ENCODE peak calls at places on chromosome 7, in seven cellular contexts. G is fibroblast of the conjunctiva; C is Right ventricle myocardium superior; X is WTC11; Y is naive thymus-derived CD8-positive, alpha-beta T cell; L is NCI-H2107; Q is GM23338. E is an unnamed sample.

GRCh38 chr7:94907420-94908203 is at the start of gene PPP1R9A:
- DNase-seq in G (no peak), C (peak; percentile 66), X (peak; percentile 68), Y (no peak), L (no peak), Q (peak; percentile 81), E (no peak)

GRCh38 chr7:43619213-43620012 is 36.5 kb downstream of the STK17A start:
- DNase-seq in G (no peak), C (no peak), X (no peak), Y (no peak), L (no peak), Q (no peak), E (no peak)

GRCh38 chr7:156219307-156220077 is 407.2 kb upstream of the SHH start:
- DNase-seq in G (no peak), C (no peak), X (no peak), Y (no peak), L (no peak), Q (no peak), E (no peak)

GRCh38 chr7:141275350-141275749 is 201.5 kb downstream of the TMEM178B start:
- DNase-seq in G (no peak), C (no peak), X (peak; percentile 23), Y (no peak), L (no peak), Q (peak; percentile 51), E (no peak)

GRCh38 chr7:2715341-2716231 is 27.6 kb downstream of the AMZ1 start:
- DNase-seq in G (no peak), C (no peak), X (no peak), Y (peak; percentile 51), L (no peak), Q (no peak), E (no peak)

GRCh38 chr7:152162287-152162686 is 136.8 kb downstream of the GALNT11 start:
- DNase-seq in G (no peak), C (no peak), X (no peak), Y (no peak), L (no peak), Q (no peak), E (no peak)

GRCh38 chr7:79512269-79512668 is 58.8 kb upstream of the MAGI2 start:
- DNase-seq in G (no peak), C (no peak), X (no peak), Y (no peak), L (no peak), Q (no peak), E (no peak)

GRCh38 chr7:3892686-3893085 is 591.6 kb downstream of the SDK1 start:
- DNase-seq in G (no peak), C (no peak), X (no peak), Y (no peak), L (no peak), Q (no peak), E (no peak)

GRCh38 chr7:95213809-95214492 is 110.4 kb downstream of the PON1 start:
- DNase-seq in G (peak; percentile 87), C (peak; percentile 88), X (no peak), Y (no peak), L (no peak), Q (no peak), E (no peak)

GRCh38 chr7:115831371-115831770 is 199.2 kb downstream of the TFEC start:
- DNase-seq in G (no peak), C (no peak), X (no peak), Y (no peak), L (no peak), Q (no peak), E (no peak)

GRCh38 chr7:3371601-3372000 is 70.5 kb downstream of the SDK1 start:
- DNase-seq in G (no peak), C (no peak), X (no peak), Y (no peak), L (no peak), Q (no peak), E (no peak)

GRCh38 chr7:134686782-134687181 is 40.1 kb downstream of the BPGM start:
- DNase-seq in G (no peak), C (no peak), X (no peak), Y (no peak), L (no peak), Q (peak; percentile 32), E (no peak)

GRCh38 chr7:79282051-79282694 is 171.3 kb downstream of the MAGI2 start:
- DNase-seq in G (peak; percentile 82), C (no peak), X (no peak), Y (no peak), L (no peak), Q (peak; percentile 53), E (no peak)

GRCh38 chr7:148661471-148661870 is 37.2 kb upstream of the CUL1 start:
- DNase-seq in G (no peak), C (no peak), X (no peak), Y (no peak), L (no peak), Q (no peak), E (no peak)

GRCh38 chr7:142796501-142797341 is 26.0 kb downstream of the PRSS2 start:
- DNase-seq in G (no peak), C (no peak), X (peak; percentile 36), Y (no peak), L (no peak), Q (peak; percentile 49), E (no peak)

GRCh38 chr7:24755541-24756416 is 1.5 kb downstream of the GSDME start:
- DNase-seq in G (peak; percentile 2), C (no peak), X (no peak), Y (no peak), L (no peak), Q (no peak), E (peak; percentile 9)